ENCODE peak calls at places on chromosomes 12 and 14, in seven cellular contexts. One of them, this sample, is unnamed.

GRCh38 chr14:31207287-31207745 is 277 bp downstream of the HECTD1 start:
- DNase-seq in SK-N-SH: no peak
- DNase-seq in HepG2: no peak
- DNase-seq in K562: no peak
- DNase-seq in H1: no peak
- DNase-seq in HCT116: no peak
- DNase-seq in GM12878: no peak
- DNase-seq in this sample: peak

GRCh38 chr12:67508830-67509229 is 139.7 kb upstream of the DYRK2 start:
- DNase-seq in SK-N-SH: no peak
- DNase-seq in H1: no peak
- DNase-seq in HepG2: no peak
- DNase-seq in HCT116: no peak
- DNase-seq in GM12878: no peak
- DNase-seq in K562: no peak
- DNase-seq in this sample: no peak

GRCh38 chr12:70321182-70321581 is 44.9 kb upstream of the KCNMB4 start:
- DNase-seq in H1: no peak
- DNase-seq in GM12878: no peak
- DNase-seq in HCT116: no peak
- DNase-seq in HepG2: no peak
- DNase-seq in SK-N-SH: no peak
- DNase-seq in K562: no peak
- DNase-seq in this sample: no peak

GRCh38 chr12:2335517-2335916 is 282.7 kb downstream of the CACNA1C start:
- DNase-seq in HepG2: no peak
- DNase-seq in SK-N-SH: no peak
- DNase-seq in HCT116: no peak
- DNase-seq in H1: no peak
- DNase-seq in GM12878: no peak
- DNase-seq in K562: no peak
- DNase-seq in this sample: no peak

GRCh38 chr12:3275171-3276041 is 198.2 kb downstream of the TSPAN9 start:
- DNase-seq in SK-N-SH: peak
- DNase-seq in H1: peak
- DNase-seq in HCT116: peak
- DNase-seq in K562: peak
- DNase-seq in GM12878: no peak
- DNase-seq in HepG2: peak
- DNase-seq in this sample: peak

GRCh38 chr12:45285717-45286116 is 69.8 kb downstream of the ANO6 start:
- DNase-seq in K562: peak
- DNase-seq in H1: no peak
- DNase-seq in SK-N-SH: no peak
- DNase-seq in HepG2: no peak
- DNase-seq in GM12878: no peak
- DNase-seq in HCT116: no peak
- DNase-seq in this sample: no peak

GRCh38 chr12:10069099-10069498 is 29.7 kb downstream of the CLEC1A start:
- DNase-seq in K562: no peak
- DNase-seq in HepG2: no peak
- DNase-seq in HCT116: no peak
- DNase-seq in SK-N-SH: no peak
- DNase-seq in GM12878: no peak
- DNase-seq in H1: no peak
- DNase-seq in this sample: no peak

GRCh38 chr14:35368139-35368460 is 36.4 kb downstream of the NFKBIA start:
- DNase-seq in GM12878: no peak
- DNase-seq in K562: no peak
- DNase-seq in HepG2: no peak
- DNase-seq in SK-N-SH: no peak
- DNase-seq in H1: no peak
- DNase-seq in HCT116: no peak
- DNase-seq in this sample: no peak

GRCh38 chr12:69633061-69633460 is 22.4 kb upstream of the LRRC10 start:
- DNase-seq in H1: no peak
- DNase-seq in GM12878: no peak
- DNase-seq in SK-N-SH: no peak
- DNase-seq in K562: peak
- DNase-seq in HepG2: no peak
- DNase-seq in HCT116: no peak
- DNase-seq in this sample: no peak

GRCh38 chr14:77593501-77593911 is 22.9 kb downstream of the SPTLC2 start:
- DNase-seq in HepG2: no peak
- DNase-seq in K562: no peak
- DNase-seq in HCT116: no peak
- DNase-seq in GM12878: peak
- DNase-seq in SK-N-SH: no peak
- DNase-seq in H1: no peak
- DNase-seq in this sample: peak

GRCh38 chr14:58638231-58639205 is 756 bp downstream of the DACT1 start:
- DNase-seq in H1: no peak
- DNase-seq in HCT116: no peak
- DNase-seq in SK-N-SH: peak
- DNase-seq in GM12878: no peak
- DNase-seq in K562: no peak
- DNase-seq in HepG2: no peak
- DNase-seq in this sample: no peak

DNA sequence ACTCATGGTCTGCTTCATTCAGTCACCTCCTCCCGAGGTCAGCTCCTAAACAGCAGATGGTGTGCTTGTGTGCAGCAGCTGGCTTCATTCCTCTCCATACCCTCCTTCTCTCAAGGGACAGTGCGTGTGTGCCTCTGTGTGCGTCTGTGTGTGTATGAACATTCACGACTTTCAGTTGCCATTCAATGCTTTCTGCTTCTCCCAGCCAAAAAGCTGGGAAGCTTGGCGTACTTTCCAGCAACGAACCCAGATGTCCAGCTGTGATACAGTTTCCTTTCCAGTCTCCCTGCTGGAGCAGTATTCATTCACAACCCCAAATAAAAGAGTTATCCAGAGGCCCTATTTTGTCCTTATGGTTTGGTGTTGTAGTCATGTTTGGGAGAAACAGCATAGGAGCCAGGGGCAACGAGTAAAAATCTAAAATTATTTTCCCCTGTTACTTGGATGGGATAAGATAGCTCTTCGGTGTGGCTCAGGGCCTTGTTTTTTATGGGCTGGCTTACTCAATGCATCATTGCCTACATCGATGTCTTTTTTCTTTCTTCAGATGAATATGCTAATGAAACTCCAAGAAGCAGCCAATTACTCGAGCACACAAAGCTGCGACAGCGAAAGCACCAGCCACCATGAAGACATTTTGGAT is 379.3 kb downstream of the NAV3 start:
- DNase-seq in K562: no peak
- DNase-seq in H1: no peak
- DNase-seq in GM12878: no peak
- DNase-seq in HepG2: no peak
- DNase-seq in HCT116: no peak
- DNase-seq in SK-N-SH: no peak
- DNase-seq in this sample: peak
- TF ChIP-seq JUND in K562: no peak
- TF ChIP-seq JUND in H1: no peak
- TF ChIP-seq JUND in GM12878: no peak
- TF ChIP-seq JUND in HepG2: no peak
- TF ChIP-seq JUND in HCT116: no peak
- TF ChIP-seq JUND in SK-N-SH: no peak
- TF ChIP-seq JUND in this sample: no peak

DNA sequence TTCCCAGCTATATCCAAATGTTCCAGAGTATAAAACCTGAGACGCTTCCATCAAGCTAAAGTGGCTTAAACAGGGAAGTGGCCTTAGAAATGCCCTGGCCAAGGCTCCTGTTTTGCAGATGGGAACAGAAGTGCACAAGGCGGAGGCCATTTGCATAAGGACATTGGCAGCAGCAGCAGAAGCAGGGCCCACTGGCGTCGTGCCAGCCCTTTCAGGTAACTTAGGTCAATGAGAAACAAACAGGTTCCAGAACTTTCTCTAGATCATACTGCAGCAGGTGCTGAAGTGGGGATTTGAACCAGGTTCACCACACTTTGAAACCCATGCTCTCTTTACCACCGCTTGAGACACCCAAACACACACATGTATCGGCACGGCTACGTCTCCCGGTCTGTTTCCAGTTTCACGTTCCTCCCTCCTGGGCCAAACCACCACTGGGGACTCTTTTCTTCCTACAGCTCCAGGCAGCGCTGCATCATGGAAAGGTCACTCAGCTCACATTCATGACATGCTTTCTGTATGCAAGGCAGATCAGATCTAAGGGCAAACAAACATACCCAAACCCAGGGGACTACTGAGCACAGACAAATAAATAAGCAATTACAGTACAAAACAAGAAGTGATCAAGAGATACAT is 46.0 kb upstream of the PLEKHG6 start:
- DNase-seq in SK-N-SH: no peak
- DNase-seq in K562: no peak
- DNase-seq in HepG2: no peak
- DNase-seq in HCT116: no peak
- DNase-seq in GM12878: no peak
- DNase-seq in H1: no peak
- DNase-seq in this sample: no peak
- TF ChIP-seq JUND in SK-N-SH: no peak
- TF ChIP-seq JUND in K562: no peak
- TF ChIP-seq JUND in HepG2: no peak
- TF ChIP-seq JUND in HCT116: no peak
- TF ChIP-seq JUND in GM12878: no peak
- TF ChIP-seq JUND in H1: no peak
- TF ChIP-seq JUND in this sample: no peak

GRCh38 chr14:105267820-105268548 is 19.7 kb downstream of the BTBD6 start:
- DNase-seq in GM12878: no peak
- DNase-seq in H1: no peak
- DNase-seq in HCT116: no peak
- DNase-seq in HepG2: no peak
- DNase-seq in SK-N-SH: no peak
- DNase-seq in K562: no peak
- DNase-seq in this sample: no peak
- TF ChIP-seq JUND in GM12878: no peak
- TF ChIP-seq JUND in H1: no peak
- TF ChIP-seq JUND in HCT116: no peak
- TF ChIP-seq JUND in HepG2: no peak
- TF ChIP-seq JUND in SK-N-SH: no peak
- TF ChIP-seq JUND in K562: no peak
- TF ChIP-seq JUND in this sample: no peak

DNA sequence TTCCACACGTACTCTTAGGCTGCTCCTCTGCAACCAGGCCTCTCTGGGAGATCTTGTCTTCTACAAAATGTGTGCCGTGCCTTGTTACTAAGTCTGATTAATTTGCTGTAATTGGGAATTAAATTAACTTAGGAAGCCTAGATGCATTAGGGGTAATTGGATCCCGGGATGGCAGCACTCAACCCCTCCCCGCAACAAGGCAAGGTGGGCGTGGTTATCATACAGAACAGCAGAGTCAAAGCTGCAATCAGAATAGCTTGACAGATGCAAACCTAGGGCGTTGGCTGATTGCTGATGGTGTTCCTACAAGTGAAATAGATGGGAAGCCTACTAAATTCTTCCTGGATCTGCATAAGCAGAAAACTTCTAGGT is 34.5 kb upstream of the NFYB start:
- DNase-seq in H1: no peak
- DNase-seq in HCT116: no peak
- DNase-seq in SK-N-SH: no peak
- DNase-seq in GM12878: no peak
- DNase-seq in HepG2: no peak
- DNase-seq in K562: no peak
- DNase-seq in this sample: no peak
- TF ChIP-seq JUND in H1: no peak
- TF ChIP-seq JUND in HCT116: no peak
- TF ChIP-seq JUND in SK-N-SH: no peak
- TF ChIP-seq JUND in GM12878: no peak
- TF ChIP-seq JUND in HepG2: no peak
- TF ChIP-seq JUND in K562: no peak
- TF ChIP-seq JUND in this sample: no peak

GRCh38 chr12:132523576-132524331 is 33.8 kb downstream of the FBRSL1 start:
- DNase-seq in SK-N-SH: peak
- DNase-seq in GM12878: no peak
- DNase-seq in H1: no peak
- DNase-seq in K562: peak
- DNase-seq in HCT116: no peak
- DNase-seq in HepG2: peak
- DNase-seq in this sample: peak
- TF ChIP-seq JUND in SK-N-SH: no peak
- TF ChIP-seq JUND in GM12878: no peak
- TF ChIP-seq JUND in H1: no peak
- TF ChIP-seq JUND in K562: no peak
- TF ChIP-seq JUND in HCT116: no peak
- TF ChIP-seq JUND in HepG2: no peak
- TF ChIP-seq JUND in this sample: no peak

GRCh38 chr14:81402123-81402495 is 2.0 kb upstream of the STON2 start:
- DNase-seq in SK-N-SH: no peak
- DNase-seq in HepG2: no peak
- DNase-seq in GM12878: no peak
- DNase-seq in H1: no peak
- DNase-seq in K562: peak
- DNase-seq in HCT116: no peak
- DNase-seq in this sample: no peak

GRCh38 chr14:81400202-81400678 is at the start of gene STON2:
- DNase-seq in K562: peak
- DNase-seq in GM12878: no peak
- DNase-seq in H1: no peak
- DNase-seq in HCT116: peak
- DNase-seq in HepG2: no peak
- DNase-seq in SK-N-SH: no peak
- DNase-seq in this sample: peak

GRCh38 chr14:81401420-81402122 is 1.4 kb upstream of the STON2 start:
- DNase-seq in K562: no peak
- DNase-seq in HCT116: peak
- DNase-seq in GM12878: no peak
- DNase-seq in H1: no peak
- DNase-seq in SK-N-SH: no peak
- DNase-seq in HepG2: no peak
- DNase-seq in this sample: no peak

GRCh38 chr14:81398196-81398891 is 1.8 kb downstream of the STON2 start:
- DNase-seq in HepG2: no peak
- DNase-seq in K562: no peak
- DNase-seq in SK-N-SH: no peak
- DNase-seq in H1: no peak
- DNase-seq in GM12878: no peak
- DNase-seq in HCT116: no peak
- DNase-seq in this sample: no peak

GRCh38 chr14:81400852-81401251 is 728 bp upstream of the STON2 start:
- DNase-seq in HepG2: no peak
- DNase-seq in HCT116: peak
- DNase-seq in GM12878: no peak
- DNase-seq in K562: no peak
- DNase-seq in H1: no peak
- DNase-seq in SK-N-SH: no peak
- DNase-seq in this sample: no peak
- TF ChIP-seq JUND in HepG2: no peak
- TF ChIP-seq JUND in HCT116: no peak
- TF ChIP-seq JUND in GM12878: no peak
- TF ChIP-seq JUND in K562: no peak
- TF ChIP-seq JUND in H1: no peak
- TF ChIP-seq JUND in SK-N-SH: no peak
- TF ChIP-seq JUND in this sample: no peak

GRCh38 chr12:18888062-18888461 is 150.1 kb downstream of the CAPZA3 start:
- DNase-seq in HepG2: no peak
- DNase-seq in K562: no peak
- DNase-seq in H1: no peak
- DNase-seq in HCT116: no peak
- DNase-seq in GM12878: no peak
- DNase-seq in SK-N-SH: no peak
- DNase-seq in this sample: no peak
- TF ChIP-seq JUND in HepG2: no peak
- TF ChIP-seq JUND in K562: no peak
- TF ChIP-seq JUND in H1: no peak
- TF ChIP-seq JUND in HCT116: no peak
- TF ChIP-seq JUND in GM12878: no peak
- TF ChIP-seq JUND in SK-N-SH: no peak
- TF ChIP-seq JUND in this sample: no peak

This sample was measured in T47D.